ENCODE peak calls at places on chromosomes 7 and 10, in four cellular contexts. T, X, G and E are unnamed samples.

GRCh38 chr10:71044720-71045119 is 156.4 kb upstream of the PCBD1 start:
- DNase-seq in T (no peak), G (no peak), X (no peak), E (no peak)

GRCh38 chr7:98730331-98730730 is 113.2 kb downstream of the NPTX2 start:
- DNase-seq in X (no peak), G (no peak), T (no peak), E (no peak)

GRCh38 chr10:63343476-63343875 is 122.3 kb downstream of the JMJD1C start:
- DNase-seq in T (no peak), X (no peak), G (no peak), E (no peak)

GRCh38 chr10:69807122-69807521 is 5.4 kb downstream of the COL13A1 start:
- DNase-seq in G (no peak), X (no peak), T (no peak), E (peak; percentile 87)

GRCh38 chr10:31804416-31804815 is 124.2 kb downstream of the ARHGAP12 start:
- DNase-seq in T (no peak), X (no peak), G (no peak), E (peak; percentile 36)

GRCh38 chr7:47582748-47583740 is 1.1 kb upstream of the TNS3 start:
- DNase-seq in G (no peak), X (no peak), T (no peak), E (no peak)

GRCh38 chr10:11560076-11560709 is 51.3 kb downstream of the USP6NL start:
- DNase-seq in G (no peak), X (peak; percentile 68), T (no peak), E (no peak)

GRCh38 chr7:96989241-96989858 is 16.0 kb upstream of the DLX6 start:
- DNase-seq in T (no peak), X (no peak), G (no peak), E (no peak)

GRCh38 chr10:105243381-105243780 is 602.3 kb downstream of the SORCS3 start:
- DNase-seq in X (no peak), G (no peak), T (no peak), E (no peak)

GRCh38 chr10:98253499-98253898 is 14.5 kb downstream of the LOXL4 start:
- DNase-seq in G (no peak), T (no peak), X (no peak), E (no peak)

GRCh38 chr7:156668130-156668741 is 27.7 kb downstream of the RNF32 start:
- DNase-seq in X (no peak), G (no peak), T (no peak), E (no peak)

GRCh38 chr7:47337531-47337930 is 244.4 kb downstream of the TNS3 start:
- DNase-seq in X (no peak), G (no peak), T (no peak), E (no peak)

GRCh38 chr7:86339051-86339450 is 304.7 kb upstream of the GRM3 start:
- DNase-seq in X (no peak), T (no peak), G (no peak), E (no peak)

GRCh38 chr10:74145133-74145532 is 5.5 kb downstream of the AP3M1 start:
- DNase-seq in T (no peak), G (no peak), X (no peak), E (peak; percentile 69)

GRCh38 chr10:18472977-18473376 is 178.4 kb downstream of the NSUN6 start:
- DNase-seq in G (no peak), T (no peak), X (no peak), E (no peak)

GRCh38 chr7:128020161-128020560 is 11.1 kb downstream of the LRRC4 start:
- DNase-seq in X (peak; percentile 21), G (no peak), T (peak; percentile 37), E (no peak)

GRCh38 chr7:118153551-118154177 is 30.3 kb upstream of the LSM8 start:
- DNase-seq in G (no peak), X (peak; percentile 41), T (no peak), E (peak; percentile 19)

GRCh38 chr7:54967384-54967783 is 51.4 kb upstream of the EGFR start:
- DNase-seq in T (no peak), G (no peak), X (no peak), E (no peak)

GRCh38 chr10:35336084-35336831 is at the start of gene CCNY:
- DNase-seq in G (peak; percentile 81), T (peak; percentile 87), X (peak; percentile 86), E (peak; percentile 94)

GRCh38 chr10:91621483-91622113 is 11.3 kb downstream of the PPP1R3C start:
- DNase-seq in T (no peak), G (no peak), X (no peak), E (no peak)

GRCh38 chr7:158856883-158857668 is 718 bp downstream of the DYNC2I1 start:
- DNase-seq in G (no peak), X (no peak), T (no peak), E (no peak)

GRCh38 chr10:73589538-73590126 is 1.5 kb downstream of the USP54 start:
- DNase-seq in X (no peak), G (no peak), T (no peak), E (no peak)

GRCh38 chr7:97090761-97091353 is 26.6 kb upstream of the SDHAF3 start:
- DNase-seq in T (no peak), X (no peak), G (no peak), E (no peak)

GRCh38 chr10:114917927-114918672 is 19.9 kb upstream of the TRUB1 start:
- DNase-seq in T (no peak), X (no peak), G (no peak), E (no peak)

GRCh38 chr7:34438436-34438835 is 219.6 kb upstream of the NPSR1 start:
- DNase-seq in T (no peak), X (no peak), G (no peak), E (no peak)

GRCh38 chr7:30141405-30142045 is 6.7 kb downstream of the MTURN start:
- DNase-seq in X (no peak), T (no peak), G (no peak), E (no peak)

GRCh38 chr10:109698121-109698520 is 225.2 kb downstream of the XPNPEP1 start:
- DNase-seq in G (no peak), T (no peak), X (no peak), E (no peak)

GRCh38 chr7:130940907-130941306 is 206.9 kb upstream of the KLF14 start:
- DNase-seq in T (no peak), G (no peak), X (no peak), E (no peak)